ENCODE peak calls at places on chromosomes 2 and 18, in four cellular contexts. U, K, P and D are unnamed samples.

GRCh38 chr2:241223211-241224067 is 35.0 kb downstream of the ANO7 start:
- DNase-seq in U (no peak), K (no peak), P (no peak), D (no peak)

GRCh38 chr2:207683879-207684627 is 27.4 kb upstream of the CCNYL1 start:
- DNase-seq in P (no peak), K (no peak), U (no peak), D (no peak)

GRCh38 chr2:68245066-68245465 is 7.3 kb downstream of the PPP3R1 start:
- DNase-seq in K (no peak), U (no peak), P (no peak), D (no peak)

GRCh38 chr18:37668971-37669747 is 103.6 kb upstream of the CELF4 start:
- DNase-seq in K (no peak), U (peak; percentile 44), P (no peak), D (no peak)

GRCh38 chr2:239596298-239596697 is 195.5 kb upstream of the HDAC4 start:
- DNase-seq in U (no peak), P (no peak), K (no peak), D (peak; percentile 8)

GRCh38 chr2:14756981-14757657 is 124.6 kb downstream of the LRATD1 start:
- DNase-seq in K (no peak), U (no peak), P (no peak), D (no peak)

GRCh38 chr18:61702007-61702406 is 190.8 kb downstream of the RNF152 start:
- DNase-seq in P (no peak), U (no peak), K (no peak), D (no peak)

GRCh38 chr2:201656102-201656501 is 12.8 kb upstream of the TMEM237 start:
- DNase-seq in P (no peak), U (no peak), K (no peak), D (peak; percentile 21)

GRCh38 chr2:168687314-168687713 is 115.1 kb upstream of the NOSTRIN start:
- DNase-seq in K (no peak), U (no peak), P (peak; percentile 4), D (no peak)

GRCh38 chr2:44649426-44649825 is 287.7 kb downstream of the CAMKMT start:
- DNase-seq in U (no peak), K (no peak), P (no peak), D (no peak)

GRCh38 chr2:200637886-200638285 is 52.1 kb downstream of the AOX1 start:
- DNase-seq in U (no peak), P (no peak), K (no peak), D (no peak)

DNA sequence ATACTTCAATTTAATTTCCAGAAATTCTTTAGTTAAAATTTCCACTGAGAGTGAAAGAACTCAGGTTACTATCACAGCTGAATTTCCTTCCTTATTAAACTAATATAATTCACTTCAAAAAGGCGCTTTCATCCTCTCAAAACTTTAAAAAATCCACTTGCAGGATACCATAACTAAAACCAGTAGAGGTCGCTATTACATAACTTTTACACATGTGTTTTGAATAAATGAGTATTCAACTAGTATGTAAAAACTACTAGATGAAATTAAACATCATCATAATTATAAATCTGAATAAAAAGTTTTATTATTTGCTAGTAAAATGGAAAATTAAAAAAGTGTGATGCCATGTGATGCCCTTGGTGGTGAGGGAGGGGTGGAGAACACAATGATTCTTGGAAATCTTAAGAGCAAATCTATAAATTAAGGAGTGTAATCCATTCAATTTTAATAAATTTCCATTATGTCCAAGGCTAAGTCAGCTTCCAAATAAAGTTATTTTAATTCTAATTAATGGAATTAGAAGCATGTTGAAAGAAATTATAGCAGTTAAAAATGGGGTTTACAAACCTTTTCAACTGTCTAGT is 61.4 kb downstream of the SOS1 start:
- DNase-seq in P (peak; percentile 77), U (no peak), K (no peak), D (no peak)
- TF ChIP-seq CTCF in P (peak; percentile 100), U (peak; percentile 59), K (peak; percentile 74), D (peak; percentile 95)

GRCh38 chr2:219627105-219628100 is at the start of gene SLC4A3:
- DNase-seq in U (no peak), K (no peak), P (no peak), D (no peak)
- TF ChIP-seq CTCF in U (no peak), K (no peak), P (no peak), D (no peak)

GRCh38 chr2:32136097-32136496 is 29.6 kb upstream of the SLC30A6 start:
- DNase-seq in P (no peak), U (no peak), K (no peak), D (no peak)

GRCh38 chr2:32135409-32135808 is 30.3 kb upstream of the SLC30A6 start:
- DNase-seq in K (no peak), U (no peak), P (peak; percentile 50), D (no peak)
- TF ChIP-seq CTCF in K (no peak), U (no peak), P (peak; percentile 67), D (no peak)

DNA sequence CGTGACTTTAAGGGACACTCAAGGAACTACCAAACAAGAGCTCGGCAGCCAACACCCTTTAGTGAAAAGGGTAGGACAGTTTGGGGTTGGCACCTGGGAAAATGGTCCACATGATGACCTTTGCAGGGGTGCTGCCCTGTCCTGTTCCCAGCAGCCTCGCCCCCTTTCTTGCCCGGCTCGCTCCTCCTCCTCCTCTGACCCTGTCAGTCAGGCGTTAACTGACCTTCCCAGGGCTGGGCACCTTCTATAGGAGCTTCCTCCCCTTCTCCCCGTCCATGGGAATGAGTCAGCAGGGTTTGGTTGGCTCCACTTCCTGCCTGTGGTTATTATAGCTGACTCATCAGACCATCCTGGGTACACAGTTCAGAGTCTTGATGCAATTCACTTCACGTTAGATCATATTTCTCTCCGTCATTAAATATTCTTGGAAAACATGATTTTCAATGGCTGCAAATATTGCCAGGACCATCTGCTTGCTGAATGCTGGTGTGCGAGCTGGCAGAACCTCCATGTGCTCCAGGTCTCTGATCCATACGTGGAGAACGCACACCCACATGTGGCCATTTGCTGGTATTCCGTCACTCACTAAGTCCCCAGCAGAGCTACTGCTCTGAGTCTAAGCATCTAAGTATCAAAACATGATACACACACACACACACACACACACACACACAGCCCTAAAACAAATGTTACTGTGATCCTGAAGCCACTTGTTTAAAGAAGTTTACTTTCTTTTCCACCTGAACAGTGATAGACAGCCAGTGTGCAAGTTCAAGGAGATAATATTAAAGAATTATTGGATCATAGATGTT is 185.0 kb downstream of the ANAPC1 start:
- DNase-seq in U (peak; percentile 81), K (peak; percentile 88), P (peak; percentile 83), D (peak; percentile 50)
- TF ChIP-seq CTCF in U (no peak), K (peak; percentile 6), P (peak; percentile 82), D (no peak)